ENCODE peak calls at places on chromosomes 13 and 19, in ten cellular contexts. One of them, this sample, is unnamed.

GRCh38 chr19:17058236-17058635 is 17.0 kb downstream of the HAUS8 start:
- DNase-seq in astrocyte of the spinal cord: peak
- DNase-seq in tibial nerve: no peak
- DNase-seq in fibroblast of the aortic adventitia: peak
- DNase-seq in AG04450: no peak
- DNase-seq in transverse colon: no peak
- DNase-seq in stomach: no peak
- DNase-seq in left ventricle myocardium inferior: no peak
- DNase-seq in lower leg skin: no peak
- DNase-seq in heart right ventricle: no peak
- DNase-seq in this sample: no peak

GRCh38 chr19:58555920-58556632 is 1.2 kb upstream of the CHMP2A start:
- DNase-seq in heart right ventricle: no peak
- DNase-seq in AG04450: no peak
- DNase-seq in left ventricle myocardium inferior: peak
- DNase-seq in transverse colon: no peak
- DNase-seq in stomach: no peak
- DNase-seq in fibroblast of the aortic adventitia: no peak
- DNase-seq in lower leg skin: no peak
- DNase-seq in tibial nerve: no peak
- DNase-seq in astrocyte of the spinal cord: no peak
- DNase-seq in this sample: no peak

GRCh38 chr19:56383826-56384605 is 9.3 kb downstream of the ZNF582 start:
- DNase-seq in stomach: no peak
- DNase-seq in left ventricle myocardium inferior: no peak
- DNase-seq in astrocyte of the spinal cord: no peak
- DNase-seq in tibial nerve: no peak
- DNase-seq in transverse colon: no peak
- DNase-seq in fibroblast of the aortic adventitia: no peak
- DNase-seq in heart right ventricle: no peak
- DNase-seq in lower leg skin: no peak
- DNase-seq in AG04450: no peak
- DNase-seq in this sample: no peak

GRCh38 chr13:99624936-99625540 is 123.8 kb downstream of the TM9SF2 start:
- DNase-seq in lower leg skin: no peak
- DNase-seq in fibroblast of the aortic adventitia: no peak
- DNase-seq in stomach: no peak
- DNase-seq in astrocyte of the spinal cord: no peak
- DNase-seq in transverse colon: no peak
- DNase-seq in left ventricle myocardium inferior: no peak
- DNase-seq in AG04450: no peak
- DNase-seq in heart right ventricle: no peak
- DNase-seq in tibial nerve: no peak
- DNase-seq in this sample: no peak

GRCh38 chr13:22041741-22042140 is 370.9 kb downstream of the FGF9 start:
- DNase-seq in lower leg skin: no peak
- DNase-seq in stomach: no peak
- DNase-seq in AG04450: no peak
- DNase-seq in transverse colon: no peak
- DNase-seq in fibroblast of the aortic adventitia: no peak
- DNase-seq in astrocyte of the spinal cord: no peak
- DNase-seq in tibial nerve: no peak
- DNase-seq in heart right ventricle: no peak
- DNase-seq in left ventricle myocardium inferior: no peak
- DNase-seq in this sample: no peak

GRCh38 chr13:44312898-44313551 is 60.6 kb upstream of the SERP2 start:
- DNase-seq in stomach: no peak
- DNase-seq in heart right ventricle: no peak
- DNase-seq in lower leg skin: no peak
- DNase-seq in AG04450: peak
- DNase-seq in fibroblast of the aortic adventitia: peak
- DNase-seq in tibial nerve: no peak
- DNase-seq in transverse colon: no peak
- DNase-seq in left ventricle myocardium inferior: no peak
- DNase-seq in astrocyte of the spinal cord: peak
- DNase-seq in this sample: peak

GRCh38 chr19:33819875-33820781 is 23.5 kb downstream of the KCTD15 start:
- DNase-seq in astrocyte of the spinal cord: peak
- DNase-seq in AG04450: no peak
- DNase-seq in lower leg skin: peak
- DNase-seq in tibial nerve: peak
- DNase-seq in transverse colon: peak
- DNase-seq in left ventricle myocardium inferior: peak
- DNase-seq in stomach: peak
- DNase-seq in fibroblast of the aortic adventitia: peak
- DNase-seq in heart right ventricle: peak
- DNase-seq in this sample: no peak

GRCh38 chr19:10922638-10923014 is 5.8 kb downstream of the YIPF2 start:
- DNase-seq in AG04450: no peak
- DNase-seq in lower leg skin: no peak
- DNase-seq in astrocyte of the spinal cord: no peak
- DNase-seq in stomach: no peak
- DNase-seq in transverse colon: no peak
- DNase-seq in fibroblast of the aortic adventitia: no peak
- DNase-seq in tibial nerve: no peak
- DNase-seq in left ventricle myocardium inferior: no peak
- DNase-seq in heart right ventricle: no peak
- DNase-seq in this sample: no peak

GRCh38 chr13:110519506-110519905 is 42.0 kb downstream of the RAB20 start:
- DNase-seq in left ventricle myocardium inferior: no peak
- DNase-seq in astrocyte of the spinal cord: no peak
- DNase-seq in fibroblast of the aortic adventitia: no peak
- DNase-seq in AG04450: no peak
- DNase-seq in transverse colon: no peak
- DNase-seq in tibial nerve: no peak
- DNase-seq in heart right ventricle: no peak
- DNase-seq in lower leg skin: no peak
- DNase-seq in stomach: no peak
- DNase-seq in this sample: no peak

GRCh38 chr13:98475521-98475920 is 101.4 kb downstream of the STK24 start:
- DNase-seq in fibroblast of the aortic adventitia: no peak
- DNase-seq in AG04450: no peak
- DNase-seq in heart right ventricle: no peak
- DNase-seq in left ventricle myocardium inferior: no peak
- DNase-seq in lower leg skin: no peak
- DNase-seq in transverse colon: no peak
- DNase-seq in stomach: no peak
- DNase-seq in astrocyte of the spinal cord: no peak
- DNase-seq in tibial nerve: no peak
- DNase-seq in this sample: no peak

GRCh38 chr19:35995655-35995993 is 636 bp downstream of the SDHAF1 start:
- DNase-seq in transverse colon: peak
- DNase-seq in heart right ventricle: peak
- DNase-seq in left ventricle myocardium inferior: peak
- DNase-seq in astrocyte of the spinal cord: peak
- DNase-seq in AG04450: no peak
- DNase-seq in tibial nerve: no peak
- DNase-seq in stomach: no peak
- DNase-seq in lower leg skin: no peak
- DNase-seq in fibroblast of the aortic adventitia: peak
- DNase-seq in this sample: no peak

GRCh38 chr13:110232756-110233155 is 74.2 kb downstream of the COL4A1 start:
- DNase-seq in stomach: no peak
- DNase-seq in lower leg skin: no peak
- DNase-seq in AG04450: no peak
- DNase-seq in transverse colon: no peak
- DNase-seq in tibial nerve: no peak
- DNase-seq in heart right ventricle: peak
- DNase-seq in fibroblast of the aortic adventitia: no peak
- DNase-seq in left ventricle myocardium inferior: no peak
- DNase-seq in astrocyte of the spinal cord: no peak
- DNase-seq in this sample: no peak

DNA sequence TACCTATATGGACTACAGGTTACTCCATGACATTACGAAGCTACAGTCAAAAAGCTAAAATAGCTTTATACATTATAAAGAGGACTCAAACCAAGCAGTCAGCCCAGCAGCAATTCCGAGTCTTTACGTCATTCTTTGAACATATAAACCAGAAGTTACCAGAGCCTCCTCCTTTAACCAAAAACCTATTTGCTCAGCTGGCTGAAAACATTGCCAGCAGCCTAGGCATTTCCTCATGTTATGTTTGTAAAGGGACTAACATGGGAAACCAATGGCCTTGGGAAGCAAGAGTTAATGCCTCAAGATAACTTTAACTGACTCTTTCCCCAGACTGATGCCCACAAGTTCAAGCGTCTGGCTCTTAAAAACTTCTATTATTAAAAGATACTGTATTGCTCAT is 104.1 kb upstream of the ZNF492 start:
- DNase-seq in left ventricle myocardium inferior: no peak
- DNase-seq in heart right ventricle: no peak
- DNase-seq in tibial nerve: no peak
- DNase-seq in stomach: no peak
- DNase-seq in fibroblast of the aortic adventitia: no peak
- DNase-seq in astrocyte of the spinal cord: no peak
- DNase-seq in AG04450: no peak
- DNase-seq in transverse colon: no peak
- DNase-seq in lower leg skin: no peak
- DNase-seq in this sample: no peak
- H3K4me3 ChIP-seq in left ventricle myocardium inferior: peak
- H3K4me3 ChIP-seq in heart right ventricle: no peak
- H3K4me3 ChIP-seq in tibial nerve: no peak
- H3K4me3 ChIP-seq in stomach: no peak
- H3K4me3 ChIP-seq in fibroblast of the aortic adventitia: no peak
- H3K4me3 ChIP-seq in astrocyte of the spinal cord: no peak
- H3K4me3 ChIP-seq in AG04450: no peak
- H3K4me3 ChIP-seq in transverse colon: no peak
- H3K4me3 ChIP-seq in lower leg skin: no peak
- H3K4me3 ChIP-seq in this sample: no peak

GRCh38 chr13:63902141-63902540 is 2486.5 kb upstream of the PCDH20 start:
- DNase-seq in astrocyte of the spinal cord: no peak
- DNase-seq in heart right ventricle: no peak
- DNase-seq in left ventricle myocardium inferior: no peak
- DNase-seq in AG04450: no peak
- DNase-seq in stomach: no peak
- DNase-seq in fibroblast of the aortic adventitia: no peak
- DNase-seq in lower leg skin: no peak
- DNase-seq in tibial nerve: no peak
- DNase-seq in transverse colon: no peak
- DNase-seq in this sample: no peak

GRCh38 chr13:63901630-63902029 is 2486.0 kb upstream of the PCDH20 start:
- DNase-seq in lower leg skin: no peak
- DNase-seq in left ventricle myocardium inferior: no peak
- DNase-seq in transverse colon: no peak
- DNase-seq in astrocyte of the spinal cord: no peak
- DNase-seq in tibial nerve: no peak
- DNase-seq in AG04450: no peak
- DNase-seq in stomach: no peak
- DNase-seq in heart right ventricle: no peak
- DNase-seq in fibroblast of the aortic adventitia: no peak
- DNase-seq in this sample: no peak
- TF ChIP-seq CTCF in lower leg skin: no peak
- TF ChIP-seq CTCF in left ventricle myocardium inferior: no peak
- TF ChIP-seq CTCF in transverse colon: no peak
- TF ChIP-seq CTCF in astrocyte of the spinal cord: no peak
- TF ChIP-seq CTCF in tibial nerve: no peak
- TF ChIP-seq CTCF in AG04450: no peak
- TF ChIP-seq CTCF in stomach: no peak
- TF ChIP-seq CTCF in heart right ventricle: no peak
- TF ChIP-seq CTCF in fibroblast of the aortic adventitia: no peak
- TF ChIP-seq CTCF in this sample: no peak

DNA sequence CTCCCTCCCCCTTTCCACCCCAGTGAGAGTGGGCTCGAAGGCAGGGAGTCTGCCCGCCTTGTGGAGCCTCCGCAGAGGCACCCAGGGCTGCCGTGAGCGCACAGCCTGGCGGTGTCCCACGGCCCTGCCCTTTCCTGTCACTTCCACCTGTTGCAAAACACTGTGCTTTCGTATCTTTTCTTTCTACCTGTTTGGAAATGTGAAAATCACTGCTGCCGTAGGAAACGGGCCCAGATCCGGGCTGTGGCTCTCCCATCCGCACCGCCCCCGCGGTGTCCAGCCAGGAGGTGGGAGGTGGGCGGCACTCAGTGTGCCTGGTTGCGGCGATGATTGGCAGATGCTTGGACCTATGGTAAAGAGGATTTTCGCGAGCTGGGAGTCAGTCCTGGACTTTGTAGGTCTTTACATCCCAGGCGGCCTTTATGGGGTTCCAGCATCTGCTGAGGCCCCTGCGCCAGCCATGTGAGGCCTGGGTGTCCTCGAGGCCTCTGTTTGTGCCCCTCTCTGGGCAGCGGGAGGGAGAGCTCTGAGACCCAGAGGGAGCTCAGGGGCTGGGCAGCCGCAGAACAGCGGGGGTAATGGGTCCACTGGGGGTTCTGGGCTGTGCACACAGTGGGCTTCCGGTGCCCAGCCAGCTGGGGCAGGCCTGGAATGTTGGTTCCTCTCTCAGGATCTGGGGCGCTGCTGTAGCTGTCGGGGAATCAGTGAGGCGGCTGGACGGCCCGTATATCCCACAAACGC is 6.1 kb downstream of the STK11 start:
- DNase-seq in heart right ventricle: peak
- DNase-seq in transverse colon: no peak
- DNase-seq in lower leg skin: no peak
- DNase-seq in fibroblast of the aortic adventitia: no peak
- DNase-seq in stomach: peak
- DNase-seq in astrocyte of the spinal cord: no peak
- DNase-seq in left ventricle myocardium inferior: no peak
- DNase-seq in tibial nerve: no peak
- DNase-seq in AG04450: no peak
- DNase-seq in this sample: no peak
- H3K4me3 ChIP-seq in heart right ventricle: no peak
- H3K4me3 ChIP-seq in transverse colon: no peak
- H3K4me3 ChIP-seq in lower leg skin: no peak
- H3K4me3 ChIP-seq in fibroblast of the aortic adventitia: no peak
- H3K4me3 ChIP-seq in stomach: no peak
- H3K4me3 ChIP-seq in astrocyte of the spinal cord: no peak
- H3K4me3 ChIP-seq in left ventricle myocardium inferior: no peak
- H3K4me3 ChIP-seq in tibial nerve: no peak
- H3K4me3 ChIP-seq in AG04450: no peak
- H3K4me3 ChIP-seq in this sample: no peak

GRCh38 chr19:4700573-4700970 is 23.1 kb downstream of the DPP9 start:
- DNase-seq in stomach: no peak
- DNase-seq in transverse colon: no peak
- DNase-seq in tibial nerve: no peak
- DNase-seq in astrocyte of the spinal cord: no peak
- DNase-seq in left ventricle myocardium inferior: no peak
- DNase-seq in fibroblast of the aortic adventitia: no peak
- DNase-seq in AG04450: no peak
- DNase-seq in lower leg skin: peak
- DNase-seq in heart right ventricle: no peak
- DNase-seq in this sample: no peak
- TF ChIP-seq CTCF in stomach: no peak
- TF ChIP-seq CTCF in transverse colon: no peak
- TF ChIP-seq CTCF in tibial nerve: no peak
- TF ChIP-seq CTCF in astrocyte of the spinal cord: no peak
- TF ChIP-seq CTCF in left ventricle myocardium inferior: no peak
- TF ChIP-seq CTCF in fibroblast of the aortic adventitia: no peak
- TF ChIP-seq CTCF in AG04450: no peak
- TF ChIP-seq CTCF in lower leg skin: no peak
- TF ChIP-seq CTCF in heart right ventricle: no peak
- TF ChIP-seq CTCF in this sample: no peak

This sample was measured in AG04449.